ENCODE peak calls at places on chromosomes 13 and 19, in four cellular contexts. M is stimulated activated CD8-positive, alpha-beta memory T cell treated with anti-CD3 and anti-CD28 coated beads, Interleukin-12 subunit alpha, Interleukin-12 subunit beta, amount 100 ng/mL, for 4 hours; D is AG09319; T is heart left ventricle. J is an unnamed sample.

GRCh38 chr19:43552616-43553015 is 19.6 kb downstream of the ZNF575 start:
- DNase-seq in M (no peak), D (no peak), T (peak; percentile 0), J (no peak)

GRCh38 chr13:100825551-100825950 is 151.0 kb upstream of the TMTC4 start:
- DNase-seq in M (no peak), D (no peak), T (no peak), J (no peak)

GRCh38 chr19:6752257-6753177 is 13.0 kb downstream of the TRIP10 start:
- DNase-seq in M (no peak), D (no peak), T (no peak), J (no peak)

GRCh38 chr19:32599736-32600157 is 18.8 kb downstream of the PDCD5 start:
- DNase-seq in M (no peak), D (peak; percentile 15), T (no peak), J (peak; percentile 39)

GRCh38 chr13:113591750-113592149 is 7.2 kb downstream of the TFDP1 start:
- DNase-seq in M (no peak), D (no peak), T (no peak), J (no peak)

GRCh38 chr13:37652596-37652995 is 54.0 kb upstream of the POSTN start:
- DNase-seq in M (no peak), D (no peak), T (no peak), J (no peak)

GRCh38 chr19:40543029-40543597 is 33.6 kb upstream of the SHKBP1 start:
- DNase-seq in M (no peak), D (no peak), T (no peak), J (no peak)

GRCh38 chr13:75512253-75512652 is 25.4 kb downstream of the COMMD6 start:
- DNase-seq in M (no peak), D (no peak), T (no peak), J (no peak)

GRCh38 chr19:41356984-41357739 is 3.4 kb upstream of the TGFB1 start:
- DNase-seq in M (no peak), D (no peak), T (no peak), J (no peak)

GRCh38 chr13:50529154-50529882 is 314.2 kb downstream of the DLEU7 start:
- DNase-seq in M (no peak), D (peak; percentile 48), T (peak; percentile 91), J (no peak)

GRCh38 chr13:67148219-67148583 is 81.9 kb downstream of the PCDH9 start:
- DNase-seq in M (no peak), D (no peak), T (no peak), J (no peak)

GRCh38 chr19:1837625-1838105 is 10.6 kb downstream of the REXO1 start:
- DNase-seq in M (no peak), D (no peak), T (no peak), J (no peak)

GRCh38 chr13:43293561-43293960 is 270.2 kb downstream of the DNAJC15 start:
- DNase-seq in M (no peak), D (no peak), T (no peak), J (no peak)

GRCh38 chr13:106145997-106146864 is 389.2 kb downstream of the EFNB2 start:
- DNase-seq in M (no peak), D (no peak), T (no peak), J (no peak)

GRCh38 chr19:3407556-3408516 is 41.5 kb downstream of the NFIC start:
- DNase-seq in M (no peak), D (no peak), T (peak; percentile 74), J (no peak)

GRCh38 chr19:5138606-5139594 is 170.0 kb downstream of the KDM4B start:
- DNase-seq in M (peak; percentile 61), D (no peak), T (peak; percentile 52), J (peak; percentile 37)